ENCODE peak calls at places on chromosomes 12 and 14, in seven cellular contexts. One of them, this sample, is unnamed.

GRCh38 chr12:18320976-18321375 is 59.7 kb downstream of the PIK3C2G start:
- DNase-seq in fibroblast of lung: no peak
- DNase-seq in HCT116: no peak
- DNase-seq in keratinocyte: no peak
- DNase-seq in gastrocnemius medialis: no peak
- DNase-seq in heart left ventricle: no peak
- DNase-seq in ovary: no peak
- DNase-seq in this sample: no peak

GRCh38 chr12:4825139-4825858 is 84.4 kb upstream of the KCNA1 start:
- DNase-seq in gastrocnemius medialis: no peak
- DNase-seq in keratinocyte: no peak
- DNase-seq in ovary: no peak
- DNase-seq in fibroblast of lung: peak; percentile 67
- DNase-seq in HCT116: no peak
- DNase-seq in heart left ventricle: no peak
- DNase-seq in this sample: no peak

GRCh38 chr12:116727261-116727660 is 10.6 kb downstream of the SPRING1 start:
- DNase-seq in ovary: no peak
- DNase-seq in HCT116: no peak
- DNase-seq in keratinocyte: no peak
- DNase-seq in gastrocnemius medialis: no peak
- DNase-seq in fibroblast of lung: no peak
- DNase-seq in heart left ventricle: no peak
- DNase-seq in this sample: no peak

GRCh38 chr12:26338574-26339572 is 143.5 kb downstream of the SSPN start:
- DNase-seq in gastrocnemius medialis: no peak
- DNase-seq in HCT116: peak; percentile 41
- DNase-seq in ovary: no peak
- DNase-seq in fibroblast of lung: peak; percentile 84
- DNase-seq in heart left ventricle: no peak
- DNase-seq in keratinocyte: no peak
- DNase-seq in this sample: no peak

GRCh38 chr12:25615119-25615518 is 62.0 kb upstream of the LMNTD1 start:
- DNase-seq in keratinocyte: no peak
- DNase-seq in heart left ventricle: no peak
- DNase-seq in ovary: no peak
- DNase-seq in gastrocnemius medialis: no peak
- DNase-seq in HCT116: no peak
- DNase-seq in fibroblast of lung: peak; percentile 90
- DNase-seq in this sample: peak; percentile 75

GRCh38 chr12:13124661-13125505 is 21.4 kb upstream of the GSG1 start:
- DNase-seq in fibroblast of lung: peak; percentile 69
- DNase-seq in gastrocnemius medialis: no peak
- DNase-seq in ovary: no peak
- DNase-seq in heart left ventricle: no peak
- DNase-seq in HCT116: no peak
- DNase-seq in keratinocyte: no peak
- DNase-seq in this sample: no peak

GRCh38 chr14:105091335-105092123 is 26.3 kb upstream of the GPR132 start:
- DNase-seq in heart left ventricle: peak; percentile 82
- DNase-seq in ovary: peak; percentile 52
- DNase-seq in keratinocyte: peak; percentile 95
- DNase-seq in HCT116: peak; percentile 77
- DNase-seq in fibroblast of lung: peak; percentile 38
- DNase-seq in gastrocnemius medialis: no peak
- DNase-seq in this sample: no peak

GRCh38 chr12:1640630-1641234 is 11.7 kb downstream of the WNT5B start:
- DNase-seq in gastrocnemius medialis: no peak
- DNase-seq in ovary: no peak
- DNase-seq in fibroblast of lung: no peak
- DNase-seq in HCT116: no peak
- DNase-seq in heart left ventricle: no peak
- DNase-seq in keratinocyte: no peak
- DNase-seq in this sample: no peak

GRCh38 chr14:69096766-69097475 is 56.0 kb downstream of the DCAF5 start:
- DNase-seq in heart left ventricle: no peak
- DNase-seq in keratinocyte: no peak
- DNase-seq in HCT116: no peak
- DNase-seq in gastrocnemius medialis: no peak
- DNase-seq in ovary: no peak
- DNase-seq in fibroblast of lung: peak; percentile 28
- DNase-seq in this sample: no peak

GRCh38 chr12:5977556-5977955 is 32.5 kb upstream of the ANO2 start:
- DNase-seq in HCT116: no peak
- DNase-seq in fibroblast of lung: no peak
- DNase-seq in gastrocnemius medialis: no peak
- DNase-seq in heart left ventricle: no peak
- DNase-seq in ovary: no peak
- DNase-seq in keratinocyte: no peak
- DNase-seq in this sample: no peak

GRCh38 chr14:88013750-88014349 is 8.9 kb downstream of the GPR65 start:
- DNase-seq in gastrocnemius medialis: peak; percentile 29
- DNase-seq in fibroblast of lung: peak; percentile 58
- DNase-seq in HCT116: peak; percentile 12
- DNase-seq in ovary: peak; percentile 66
- DNase-seq in heart left ventricle: peak; percentile 63
- DNase-seq in keratinocyte: no peak
- DNase-seq in this sample: peak; percentile 12

GRCh38 chr12:3200032-3200617 is 122.9 kb downstream of the TSPAN9 start:
- DNase-seq in heart left ventricle: peak; percentile 74
- DNase-seq in ovary: peak; percentile 51
- DNase-seq in gastrocnemius medialis: no peak
- DNase-seq in fibroblast of lung: peak; percentile 61
- DNase-seq in HCT116: no peak
- DNase-seq in keratinocyte: no peak
- DNase-seq in this sample: no peak

GRCh38 chr12:22312336-22312735 is 22.2 kb downstream of the ST8SIA1 start:
- DNase-seq in ovary: no peak
- DNase-seq in heart left ventricle: peak; percentile 50
- DNase-seq in gastrocnemius medialis: no peak
- DNase-seq in keratinocyte: peak; percentile 66
- DNase-seq in fibroblast of lung: peak; percentile 92
- DNase-seq in HCT116: no peak
- DNase-seq in this sample: no peak

GRCh38 chr12:120292661-120293531 is at the start of gene RNU4-1:
- DNase-seq in gastrocnemius medialis: peak; percentile 62
- DNase-seq in ovary: peak; percentile 82
- DNase-seq in fibroblast of lung: peak; percentile 96
- DNase-seq in heart left ventricle: peak; percentile 79
- DNase-seq in HCT116: peak; percentile 99
- DNase-seq in keratinocyte: peak; percentile 50
- DNase-seq in this sample: peak; percentile 79

GRCh38 chr12:132537049-132537448 is 47.1 kb downstream of the FBRSL1 start:
- DNase-seq in ovary: no peak
- DNase-seq in keratinocyte: no peak
- DNase-seq in fibroblast of lung: no peak
- DNase-seq in HCT116: no peak
- DNase-seq in gastrocnemius medialis: no peak
- DNase-seq in heart left ventricle: no peak
- DNase-seq in this sample: no peak

GRCh38 chr12:100927825-100928224 is 133.2 kb downstream of the ANO4 start:
- DNase-seq in ovary: no peak
- DNase-seq in gastrocnemius medialis: no peak
- DNase-seq in fibroblast of lung: peak; percentile 80
- DNase-seq in heart left ventricle: no peak
- DNase-seq in HCT116: peak; percentile 19
- DNase-seq in keratinocyte: peak; percentile 40
- DNase-seq in this sample: no peak

GRCh38 chr14:20613094-20614037 is 22.2 kb upstream of the RNASE12 start:
- DNase-seq in ovary: peak; percentile 86
- DNase-seq in fibroblast of lung: peak; percentile 98
- DNase-seq in keratinocyte: peak; percentile 99
- DNase-seq in gastrocnemius medialis: peak; percentile 62
- DNase-seq in heart left ventricle: peak; percentile 67
- DNase-seq in HCT116: peak; percentile 97
- DNase-seq in this sample: peak; percentile 98

GRCh38 chr14:100004392-100004791 is 60.8 kb upstream of the EVL start:
- DNase-seq in HCT116: peak; percentile 26
- DNase-seq in keratinocyte: no peak
- DNase-seq in fibroblast of lung: no peak
- DNase-seq in ovary: no peak
- DNase-seq in gastrocnemius medialis: no peak
- DNase-seq in heart left ventricle: no peak
- DNase-seq in this sample: no peak

GRCh38 chr12:114790276-114790675 is 106.3 kb upstream of the TBX3 start:
- DNase-seq in heart left ventricle: no peak
- DNase-seq in keratinocyte: no peak
- DNase-seq in HCT116: no peak
- DNase-seq in ovary: no peak
- DNase-seq in fibroblast of lung: no peak
- DNase-seq in gastrocnemius medialis: no peak
- DNase-seq in this sample: no peak

GRCh38 chr12:109994262-109995175 is 1.6 kb downstream of the GIT2 start:
- DNase-seq in HCT116: no peak
- DNase-seq in fibroblast of lung: no peak
- DNase-seq in heart left ventricle: no peak
- DNase-seq in gastrocnemius medialis: no peak
- DNase-seq in ovary: no peak
- DNase-seq in keratinocyte: no peak
- DNase-seq in this sample: no peak

GRCh38 chr12:74665690-74666089 is 128.1 kb downstream of the ATXN7L3B start:
- DNase-seq in ovary: no peak
- DNase-seq in heart left ventricle: no peak
- DNase-seq in keratinocyte: no peak
- DNase-seq in fibroblast of lung: no peak
- DNase-seq in gastrocnemius medialis: no peak
- DNase-seq in HCT116: no peak
- DNase-seq in this sample: no peak

GRCh38 chr12:47778842-47779241 is 5.8 kb downstream of the SLC48A1 start:
- DNase-seq in fibroblast of lung: no peak
- DNase-seq in heart left ventricle: no peak
- DNase-seq in gastrocnemius medialis: no peak
- DNase-seq in keratinocyte: no peak
- DNase-seq in ovary: no peak
- DNase-seq in HCT116: no peak
- DNase-seq in this sample: no peak
- H3K4me3 ChIP-seq in fibroblast of lung: no peak overlapping the region
- H3K4me3 ChIP-seq in heart left ventricle: no peak overlapping the region
- H3K4me3 ChIP-seq in gastrocnemius medialis: no peak overlapping the region
- H3K4me3 ChIP-seq in keratinocyte: no peak overlapping the region
- H3K4me3 ChIP-seq in ovary: no peak overlapping the region
- H3K4me3 ChIP-seq in HCT116: no peak overlapping the region
- H3K4me3 ChIP-seq in this sample: no peak overlapping the region

DNA sequence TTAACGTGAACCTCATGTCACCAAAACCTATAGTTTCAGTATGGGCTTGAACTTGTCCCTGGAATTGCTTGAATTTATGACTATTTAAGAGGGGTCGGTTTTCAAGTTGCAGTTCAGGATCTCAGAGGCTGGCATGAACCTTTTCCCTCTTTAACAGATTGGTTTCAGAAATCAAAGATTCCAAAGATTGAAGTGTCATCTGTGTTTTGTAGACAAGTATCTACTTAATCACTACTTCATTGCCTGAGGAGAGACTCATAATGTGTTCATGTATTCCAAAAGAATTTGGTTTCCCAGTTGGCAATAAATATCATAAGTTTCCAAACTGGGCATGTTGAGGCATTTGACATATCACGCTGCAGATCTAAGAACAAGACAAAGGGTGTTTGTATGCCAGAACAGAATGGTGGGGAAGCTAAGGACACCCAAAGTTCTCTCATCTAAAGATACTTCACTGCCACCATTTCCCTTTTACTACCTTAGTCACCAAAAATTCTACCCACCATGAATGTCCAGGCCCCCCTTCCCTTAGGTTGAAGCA is 199.5 kb downstream of the NUAK1 start:
- DNase-seq in fibroblast of lung: no peak
- DNase-seq in heart left ventricle: no peak
- DNase-seq in HCT116: no peak
- DNase-seq in ovary: no peak
- DNase-seq in keratinocyte: peak; percentile 69
- DNase-seq in gastrocnemius medialis: no peak
- DNase-seq in this sample: no peak
- TF ChIP-seq CTCF in fibroblast of lung: no peak
- TF ChIP-seq CTCF in heart left ventricle: no peak
- TF ChIP-seq CTCF in HCT116: no peak
- TF ChIP-seq CTCF in ovary: no peak
- TF ChIP-seq CTCF in keratinocyte: no peak
- TF ChIP-seq CTCF in gastrocnemius medialis: no peak
- TF ChIP-seq CTCF in this sample: no peak

DNA sequence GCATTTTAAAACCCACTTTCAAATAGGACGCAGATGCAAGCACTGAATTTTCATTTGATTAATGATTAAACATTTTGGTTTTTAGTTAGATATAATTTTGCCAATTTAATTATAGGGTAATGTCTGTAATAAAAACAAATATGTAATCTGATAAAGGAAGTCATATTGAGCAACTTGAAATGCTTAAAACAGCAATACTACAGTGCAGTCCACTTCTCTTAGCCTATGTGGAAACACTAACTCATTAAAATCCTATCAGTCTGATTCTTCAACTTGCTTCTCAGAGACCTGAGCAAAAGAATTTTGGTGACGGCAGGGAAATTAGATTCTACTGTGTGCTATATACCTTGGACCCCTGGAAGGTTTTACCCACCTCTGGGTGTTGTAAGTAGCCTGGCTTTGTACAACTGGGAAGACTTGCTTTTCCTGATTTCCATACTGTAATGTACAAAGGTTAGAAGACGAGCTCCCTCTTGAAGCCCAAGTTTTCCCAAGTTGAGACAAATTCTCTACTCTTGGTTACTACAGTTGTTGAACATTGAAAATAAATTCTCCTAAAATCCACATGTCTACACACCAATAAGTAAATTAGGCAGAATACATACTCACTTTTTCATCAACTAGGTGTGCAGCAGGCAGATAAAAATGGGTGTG is 4.2 kb downstream of the TRHDE start:
- DNase-seq in keratinocyte: no peak
- DNase-seq in gastrocnemius medialis: no peak
- DNase-seq in heart left ventricle: no peak
- DNase-seq in fibroblast of lung: peak; percentile 42
- DNase-seq in HCT116: no peak
- DNase-seq in ovary: no peak
- DNase-seq in this sample: no peak
- H3K4me3 ChIP-seq in keratinocyte: no peak overlapping the region
- H3K4me3 ChIP-seq in gastrocnemius medialis: no peak overlapping the region
- H3K4me3 ChIP-seq in heart left ventricle: no peak overlapping the region
- H3K4me3 ChIP-seq in fibroblast of lung: peak overlapping the region; percentile 27
- H3K4me3 ChIP-seq in HCT116: no peak overlapping the region
- H3K4me3 ChIP-seq in ovary: no peak overlapping the region
- H3K4me3 ChIP-seq in this sample: peak overlapping the region; percentile 16

DNA sequence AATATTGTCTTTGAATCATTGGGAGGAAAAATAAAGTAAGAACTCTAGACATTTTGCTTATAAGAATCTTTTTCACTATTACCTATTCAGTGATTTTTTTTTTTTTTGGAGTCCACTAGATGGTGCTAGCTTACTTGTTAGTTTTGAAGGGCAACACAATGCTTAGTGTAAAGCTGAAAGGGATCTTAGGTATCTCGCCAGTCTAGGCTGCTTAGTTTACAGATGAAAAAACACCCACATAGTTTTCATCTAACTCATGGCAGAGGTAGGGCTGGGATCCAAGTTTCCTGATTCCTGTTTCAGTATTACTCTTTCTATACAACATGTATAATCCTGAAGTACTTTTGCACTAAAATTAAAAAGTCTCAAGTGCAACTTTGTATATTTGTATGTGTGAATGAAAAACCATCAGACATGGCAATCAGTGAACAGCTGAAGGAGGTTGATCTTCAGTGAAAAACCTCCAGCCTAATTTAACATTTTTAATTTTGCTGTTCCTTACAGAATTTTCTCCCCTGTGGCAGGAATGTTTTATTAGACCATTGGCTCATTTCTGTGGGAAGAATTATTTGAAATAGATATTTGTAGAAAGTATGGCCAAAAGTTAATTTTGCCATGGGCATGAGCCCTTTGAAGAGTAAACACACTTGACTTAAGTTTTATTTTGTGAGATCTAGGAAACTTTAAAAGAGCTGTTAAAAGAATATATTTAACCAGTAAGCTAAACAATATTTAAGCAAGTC is 40.7 kb downstream of the LRRIQ1 start:
- DNase-seq in HCT116: peak; percentile 81
- DNase-seq in keratinocyte: peak; percentile 52
- DNase-seq in heart left ventricle: no peak
- DNase-seq in gastrocnemius medialis: no peak
- DNase-seq in ovary: no peak
- DNase-seq in fibroblast of lung: peak; percentile 94
- DNase-seq in this sample: peak; percentile 64
- TF ChIP-seq CTCF in HCT116: peak; percentile 49
- TF ChIP-seq CTCF in keratinocyte: peak; percentile 41
- TF ChIP-seq CTCF in heart left ventricle: no peak
- TF ChIP-seq CTCF in gastrocnemius medialis: peak; percentile 12
- TF ChIP-seq CTCF in ovary: no peak
- TF ChIP-seq CTCF in fibroblast of lung: peak; percentile 48
- TF ChIP-seq CTCF in this sample: peak; percentile 32

This sample was measured in AG04449.